ENCODE peak calls at places on chromosomes 4 and X, in ten cellular contexts. One of them, this sample, is unnamed.

GRCh38 chr4:6461301-6462165 is 10.9 kb downstream of the PPP2R2C start:
- DNase-seq in hepatocyte: no peak
- DNase-seq in choroid plexus epithelial cell: no peak
- DNase-seq in AG09309: no peak
- DNase-seq in HCT116: no peak
- DNase-seq in A549: no peak
- DNase-seq in fibroblast of the aortic adventitia: no peak
- DNase-seq in thyroid gland: no peak
- DNase-seq in BJ: no peak
- DNase-seq in GM06990: no peak
- DNase-seq in this sample: no peak

GRCh38 chrX:153970398-153971123 is 1.1 kb downstream of the HCFC1 start:
- DNase-seq in thyroid gland: peak; percentile 24
- DNase-seq in fibroblast of the aortic adventitia: peak; percentile 75
- DNase-seq in AG09309: peak; percentile 34
- DNase-seq in hepatocyte: peak; percentile 68
- DNase-seq in BJ: no peak
- DNase-seq in GM06990: no peak
- DNase-seq in A549: peak; percentile 76
- DNase-seq in HCT116: no peak
- DNase-seq in choroid plexus epithelial cell: peak; percentile 85
- DNase-seq in this sample: no peak

GRCh38 chr4:123546123-123546654 is 149.6 kb downstream of the SPRY1 start:
- DNase-seq in fibroblast of the aortic adventitia: no peak
- DNase-seq in HCT116: no peak
- DNase-seq in hepatocyte: peak; percentile 32
- DNase-seq in GM06990: no peak
- DNase-seq in AG09309: no peak
- DNase-seq in thyroid gland: no peak
- DNase-seq in A549: no peak
- DNase-seq in BJ: no peak
- DNase-seq in choroid plexus epithelial cell: no peak
- DNase-seq in this sample: no peak

GRCh38 chrX:133905305-133905704 is 80.1 kb downstream of the GPC3 start:
- DNase-seq in thyroid gland: no peak
- DNase-seq in GM06990: no peak
- DNase-seq in HCT116: no peak
- DNase-seq in AG09309: no peak
- DNase-seq in fibroblast of the aortic adventitia: no peak
- DNase-seq in hepatocyte: no peak
- DNase-seq in choroid plexus epithelial cell: no peak
- DNase-seq in A549: no peak
- DNase-seq in BJ: no peak
- DNase-seq in this sample: no peak

GRCh38 chr4:72809208-72809607 is 240.2 kb upstream of the ADAMTS3 start:
- DNase-seq in HCT116: no peak
- DNase-seq in GM06990: no peak
- DNase-seq in choroid plexus epithelial cell: peak; percentile 7
- DNase-seq in thyroid gland: no peak
- DNase-seq in hepatocyte: no peak
- DNase-seq in fibroblast of the aortic adventitia: no peak
- DNase-seq in A549: no peak
- DNase-seq in AG09309: no peak
- DNase-seq in BJ: no peak
- DNase-seq in this sample: no peak

GRCh38 chr4:186775867-186776266 is 52.2 kb upstream of the FAT1 start:
- DNase-seq in fibroblast of the aortic adventitia: no peak
- DNase-seq in hepatocyte: no peak
- DNase-seq in A549: no peak
- DNase-seq in thyroid gland: no peak
- DNase-seq in GM06990: no peak
- DNase-seq in BJ: no peak
- DNase-seq in AG09309: no peak
- DNase-seq in HCT116: no peak
- DNase-seq in choroid plexus epithelial cell: peak; percentile 46
- DNase-seq in this sample: no peak

GRCh38 chrX:65874765-65875164 is 165.1 kb downstream of the VSIG4 start:
- DNase-seq in GM06990: no peak
- DNase-seq in hepatocyte: no peak
- DNase-seq in HCT116: no peak
- DNase-seq in A549: no peak
- DNase-seq in BJ: no peak
- DNase-seq in AG09309: no peak
- DNase-seq in choroid plexus epithelial cell: no peak
- DNase-seq in thyroid gland: no peak
- DNase-seq in fibroblast of the aortic adventitia: no peak
- DNase-seq in this sample: no peak

GRCh38 chr4:24488399-24489164 is 95.8 kb downstream of the DHX15 start:
- DNase-seq in thyroid gland: peak; percentile 76
- DNase-seq in AG09309: no peak
- DNase-seq in GM06990: no peak
- DNase-seq in hepatocyte: peak; percentile 80
- DNase-seq in fibroblast of the aortic adventitia: peak; percentile 74
- DNase-seq in BJ: no peak
- DNase-seq in choroid plexus epithelial cell: peak; percentile 80
- DNase-seq in HCT116: peak; percentile 41
- DNase-seq in A549: peak; percentile 56
- DNase-seq in this sample: no peak

GRCh38 chr4:169933531-169933930 is 92.7 kb downstream of the MFAP3L start:
- DNase-seq in choroid plexus epithelial cell: no peak
- DNase-seq in AG09309: no peak
- DNase-seq in GM06990: no peak
- DNase-seq in fibroblast of the aortic adventitia: no peak
- DNase-seq in A549: no peak
- DNase-seq in HCT116: no peak
- DNase-seq in hepatocyte: no peak
- DNase-seq in BJ: no peak
- DNase-seq in thyroid gland: no peak
- DNase-seq in this sample: no peak

GRCh38 chr4:138910914-138911336 is 104.7 kb upstream of the NOCT start:
- DNase-seq in BJ: peak; percentile 28
- DNase-seq in HCT116: no peak
- DNase-seq in thyroid gland: peak; percentile 30
- DNase-seq in GM06990: no peak
- DNase-seq in hepatocyte: peak; percentile 88
- DNase-seq in choroid plexus epithelial cell: peak; percentile 92
- DNase-seq in fibroblast of the aortic adventitia: peak; percentile 81
- DNase-seq in AG09309: no peak
- DNase-seq in A549: peak; percentile 90
- DNase-seq in this sample: peak; percentile 88

GRCh38 chr4:76752911-76753494 is 144.9 kb downstream of the SOWAHB start:
- DNase-seq in hepatocyte: peak; percentile 58
- DNase-seq in AG09309: peak; percentile 98
- DNase-seq in A549: peak; percentile 29
- DNase-seq in choroid plexus epithelial cell: peak; percentile 96
- DNase-seq in thyroid gland: no peak
- DNase-seq in fibroblast of the aortic adventitia: peak; percentile 94
- DNase-seq in GM06990: no peak
- DNase-seq in HCT116: peak; percentile 64
- DNase-seq in BJ: peak; percentile 97
- DNase-seq in this sample: peak; percentile 94

GRCh38 chrX:2774057-2774456 is 22.2 kb downstream of the XG start:
- DNase-seq in HCT116: no peak
- DNase-seq in fibroblast of the aortic adventitia: no peak
- DNase-seq in BJ: no peak
- DNase-seq in thyroid gland: no peak
- DNase-seq in AG09309: no peak
- DNase-seq in hepatocyte: no peak
- DNase-seq in GM06990: no peak
- DNase-seq in A549: no peak
- DNase-seq in choroid plexus epithelial cell: no peak
- DNase-seq in this sample: no peak
- TF ChIP-seq CTCF in HCT116: no peak
- TF ChIP-seq CTCF in fibroblast of the aortic adventitia: no peak
- TF ChIP-seq CTCF in BJ: no peak
- TF ChIP-seq CTCF in thyroid gland: no peak
- TF ChIP-seq CTCF in AG09309: no peak
- TF ChIP-seq CTCF in hepatocyte: no peak
- TF ChIP-seq CTCF in GM06990: no peak
- TF ChIP-seq CTCF in A549: no peak
- TF ChIP-seq CTCF in choroid plexus epithelial cell: no peak
- TF ChIP-seq CTCF in this sample: no peak

GRCh38 chrX:10016516-10017132 is 49.5 kb downstream of the CLDN34 start:
- DNase-seq in A549: no peak
- DNase-seq in fibroblast of the aortic adventitia: peak; percentile 43
- DNase-seq in choroid plexus epithelial cell: no peak
- DNase-seq in BJ: no peak
- DNase-seq in HCT116: no peak
- DNase-seq in hepatocyte: no peak
- DNase-seq in GM06990: no peak
- DNase-seq in AG09309: no peak
- DNase-seq in thyroid gland: no peak
- DNase-seq in this sample: no peak
- H3K4me3 ChIP-seq in A549: peak overlapping the region; percentile 96
- H3K4me3 ChIP-seq in fibroblast of the aortic adventitia: peak overlapping the region; percentile 69
- H3K4me3 ChIP-seq in choroid plexus epithelial cell: peak overlapping the region; percentile 66
- H3K4me3 ChIP-seq in BJ: peak overlapping the region; percentile 57
- H3K4me3 ChIP-seq in HCT116: peak overlapping the region; percentile 50
- H3K4me3 ChIP-seq in hepatocyte: peak overlapping the region; percentile 45
- H3K4me3 ChIP-seq in GM06990: peak overlapping the region; percentile 60
- H3K4me3 ChIP-seq in AG09309: peak overlapping the region; percentile 62
- H3K4me3 ChIP-seq in thyroid gland: no peak overlapping the region
- H3K4me3 ChIP-seq in this sample: peak overlapping the region; percentile 54

GRCh38 chr4:74320559-74321118 is 12.4 kb downstream of the EPGN start:
- DNase-seq in hepatocyte: peak; percentile 82
- DNase-seq in HCT116: peak; percentile 98
- DNase-seq in thyroid gland: peak; percentile 53
- DNase-seq in A549: peak; percentile 78
- DNase-seq in choroid plexus epithelial cell: peak; percentile 82
- DNase-seq in fibroblast of the aortic adventitia: peak; percentile 82
- DNase-seq in BJ: no peak
- DNase-seq in GM06990: peak; percentile 25
- DNase-seq in AG09309: no peak
- DNase-seq in this sample: peak; percentile 63
- TF ChIP-seq CTCF in hepatocyte: peak; percentile 65
- TF ChIP-seq CTCF in HCT116: peak; percentile 86
- TF ChIP-seq CTCF in thyroid gland: peak; percentile 58
- TF ChIP-seq CTCF in A549: peak; percentile 77
- TF ChIP-seq CTCF in choroid plexus epithelial cell: peak; percentile 69
- TF ChIP-seq CTCF in fibroblast of the aortic adventitia: peak; percentile 68
- TF ChIP-seq CTCF in BJ: peak; percentile 61
- TF ChIP-seq CTCF in GM06990: peak; percentile 59
- TF ChIP-seq CTCF in AG09309: peak; percentile 63
- TF ChIP-seq CTCF in this sample: peak; percentile 56

GRCh38 chrX:41442824-41443560 is 4.2 kb upstream of the NYX start:
- DNase-seq in AG09309: no peak
- DNase-seq in A549: no peak
- DNase-seq in fibroblast of the aortic adventitia: no peak
- DNase-seq in GM06990: no peak
- DNase-seq in choroid plexus epithelial cell: no peak
- DNase-seq in hepatocyte: no peak
- DNase-seq in thyroid gland: no peak
- DNase-seq in BJ: no peak
- DNase-seq in HCT116: no peak
- DNase-seq in this sample: no peak
- H3K4me3 ChIP-seq in AG09309: peak overlapping the region; percentile 19
- H3K4me3 ChIP-seq in A549: peak overlapping the region; percentile 36
- H3K4me3 ChIP-seq in fibroblast of the aortic adventitia: peak overlapping the region; percentile 44
- H3K4me3 ChIP-seq in GM06990: peak overlapping the region; percentile 48
- H3K4me3 ChIP-seq in choroid plexus epithelial cell: peak overlapping the region; percentile 51
- H3K4me3 ChIP-seq in hepatocyte: no peak overlapping the region
- H3K4me3 ChIP-seq in thyroid gland: no peak overlapping the region
- H3K4me3 ChIP-seq in BJ: peak overlapping the region; percentile 26
- H3K4me3 ChIP-seq in HCT116: peak overlapping the region; percentile 31
- H3K4me3 ChIP-seq in this sample: peak overlapping the region; percentile 24

GRCh38 chr4:188086858-188087257 is 22.5 kb downstream of the TRIML2 start:
- DNase-seq in hepatocyte: no peak
- DNase-seq in A549: no peak
- DNase-seq in choroid plexus epithelial cell: no peak
- DNase-seq in GM06990: no peak
- DNase-seq in thyroid gland: no peak
- DNase-seq in AG09309: no peak
- DNase-seq in fibroblast of the aortic adventitia: no peak
- DNase-seq in BJ: no peak
- DNase-seq in HCT116: no peak
- DNase-seq in this sample: no peak

DNA sequence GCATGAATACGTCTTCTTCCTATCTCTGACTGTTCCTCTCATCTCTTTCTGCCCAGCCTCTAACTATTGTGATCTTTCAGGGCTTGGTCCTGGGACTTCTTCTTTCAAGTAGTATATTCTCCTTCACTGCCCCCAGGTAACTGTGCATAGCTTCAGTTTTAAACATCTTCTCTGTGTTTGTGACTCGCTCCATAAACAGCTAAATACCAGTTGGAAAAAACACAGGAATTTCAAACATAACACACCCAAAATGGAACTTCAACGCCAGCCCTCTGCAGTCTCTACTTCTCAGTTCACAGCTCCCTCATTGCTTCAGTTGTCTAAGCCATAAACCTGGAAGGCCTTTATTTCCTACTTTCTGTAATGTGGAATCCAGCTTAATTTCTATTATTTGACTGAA is 16.6 kb downstream of the TRIML2 start:
- DNase-seq in AG09309: no peak
- DNase-seq in hepatocyte: no peak
- DNase-seq in fibroblast of the aortic adventitia: no peak
- DNase-seq in HCT116: no peak
- DNase-seq in BJ: peak; percentile 6
- DNase-seq in A549: no peak
- DNase-seq in GM06990: no peak
- DNase-seq in thyroid gland: no peak
- DNase-seq in choroid plexus epithelial cell: no peak
- DNase-seq in this sample: no peak
- TF ChIP-seq CTCF in AG09309: no peak
- TF ChIP-seq CTCF in hepatocyte: no peak
- TF ChIP-seq CTCF in fibroblast of the aortic adventitia: no peak
- TF ChIP-seq CTCF in HCT116: no peak
- TF ChIP-seq CTCF in BJ: no peak
- TF ChIP-seq CTCF in A549: no peak
- TF ChIP-seq CTCF in GM06990: no peak
- TF ChIP-seq CTCF in thyroid gland: no peak
- TF ChIP-seq CTCF in choroid plexus epithelial cell: no peak
- TF ChIP-seq CTCF in this sample: no peak

GRCh38 chrX:74550295-74550802 is 64.1 kb downstream of the RLIM start:
- DNase-seq in choroid plexus epithelial cell: peak; percentile 82
- DNase-seq in A549: peak; percentile 81
- DNase-seq in AG09309: no peak
- DNase-seq in GM06990: peak; percentile 74
- DNase-seq in hepatocyte: peak; percentile 86
- DNase-seq in HCT116: peak; percentile 51
- DNase-seq in fibroblast of the aortic adventitia: peak; percentile 72
- DNase-seq in BJ: no peak
- DNase-seq in thyroid gland: peak; percentile 78
- DNase-seq in this sample: no peak
- H3K4me3 ChIP-seq in choroid plexus epithelial cell: peak overlapping the region; percentile 23
- H3K4me3 ChIP-seq in A549: no peak overlapping the region
- H3K4me3 ChIP-seq in AG09309: no peak overlapping the region
- H3K4me3 ChIP-seq in GM06990: no peak overlapping the region
- H3K4me3 ChIP-seq in hepatocyte: no peak overlapping the region
- H3K4me3 ChIP-seq in HCT116: no peak overlapping the region
- H3K4me3 ChIP-seq in fibroblast of the aortic adventitia: peak overlapping the region; percentile 7
- H3K4me3 ChIP-seq in BJ: no peak overlapping the region
- H3K4me3 ChIP-seq in thyroid gland: no peak overlapping the region
- H3K4me3 ChIP-seq in this sample: no peak overlapping the region

This sample was measured in kidney epithelial cell.